ENCODE peak calls at places on chromosomes 16 and 17, in five cellular contexts. M is GM12878, T is HEK293T, B is H1, V is HepG2. Y is an unnamed sample.

GRCh38 chr17:36939059-36939943 is 2.0 kb downstream of the LHX1 start:
- DNase-seq in M (no peak), T (no peak), B (no peak), V (no peak), Y (no peak)

GRCh38 chr16:2858245-2859025 is 465 bp upstream of the PRSS22 start:
- DNase-seq in M (no peak), T (peak), B (peak), V (no peak), Y (no peak)

GRCh38 chr17:13557077-13557476 is 44.7 kb downstream of the HS3ST3A1 start:
- DNase-seq in M (no peak), T (no peak), B (no peak), V (no peak), Y (no peak)

GRCh38 chr16:83715217-83715920 is 92.4 kb upstream of the HSBP1 start:
- DNase-seq in M (no peak), T (no peak), B (no peak), V (no peak), Y (no peak)

GRCh38 chr17:78425429-78425828 is 47.0 kb downstream of the PGS1 start:
- DNase-seq in M (no peak), T (no peak), B (no peak), V (no peak), Y (no peak)

GRCh38 chr17:52138350-52138749 is 20.2 kb downstream of the CA10 start:
- DNase-seq in M (no peak), T (no peak), B (no peak), V (no peak), Y (no peak)

GRCh38 chr17:9023389-9024210 is 2.3 kb downstream of the NTN1 start:
- DNase-seq in M (no peak), T (no peak), B (peak), V (no peak), Y (no peak)

GRCh38 chr17:65332375-65332774 is 195.2 kb downstream of the RGS9 start:
- DNase-seq in M (no peak), T (no peak), B (no peak), V (no peak), Y (no peak)

GRCh38 chr16:58099097-58099955 is 29.9 kb downstream of the CFAP20 start:
- DNase-seq in M (no peak), T (no peak), B (no peak), V (no peak), Y (no peak)

GRCh38 chr16:2530629-2531318 is 434 bp downstream of the CEMP1 start:
- DNase-seq in M (no peak), T (no peak), B (no peak), V (no peak), Y (no peak)

GRCh38 chr16:56319391-56319790 is 106.0 kb downstream of the AMFR start:
- DNase-seq in M (no peak), T (no peak), B (no peak), V (no peak), Y (no peak)
- TF ChIP-seq SUZ12 in M (no peak), T (no peak), B (no peak), V (no peak), Y (no peak)

DNA sequence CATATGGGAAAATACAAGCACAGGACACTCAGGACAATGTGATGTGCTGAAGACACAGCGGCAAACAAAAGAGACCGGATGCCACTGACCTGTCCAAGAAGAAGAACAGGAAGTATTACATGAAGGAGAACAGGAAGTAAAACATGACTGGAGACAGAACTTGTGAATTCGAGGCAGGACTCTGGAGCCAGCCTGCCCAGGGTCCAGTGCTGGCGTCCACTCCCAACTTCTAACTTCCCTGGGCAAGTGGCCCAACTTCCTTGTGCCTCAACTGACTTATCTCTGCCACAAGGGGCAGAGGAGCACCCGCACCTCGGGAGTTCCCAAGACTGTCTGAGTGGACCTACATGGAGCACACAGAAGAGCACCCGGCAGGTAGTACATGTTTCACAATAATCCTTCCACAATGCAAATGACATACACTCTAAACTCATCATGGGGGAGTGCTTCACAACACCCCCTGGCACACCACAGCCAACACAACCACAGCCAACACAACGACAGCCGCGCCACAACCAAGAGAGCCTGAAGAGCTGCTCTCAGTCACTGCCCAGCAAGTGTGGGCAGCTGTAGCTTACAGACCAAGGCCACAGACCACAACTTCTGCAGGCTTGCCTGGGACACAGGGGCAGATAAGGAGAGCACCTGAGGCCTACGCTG is 36.6 kb downstream of the ANKRD11 start:
- DNase-seq in M (no peak), T (peak), B (no peak), V (no peak), Y (no peak)
- TF ChIP-seq SUZ12 in M (no peak), T (no peak), B (no peak), V (no peak), Y (no peak)

DNA sequence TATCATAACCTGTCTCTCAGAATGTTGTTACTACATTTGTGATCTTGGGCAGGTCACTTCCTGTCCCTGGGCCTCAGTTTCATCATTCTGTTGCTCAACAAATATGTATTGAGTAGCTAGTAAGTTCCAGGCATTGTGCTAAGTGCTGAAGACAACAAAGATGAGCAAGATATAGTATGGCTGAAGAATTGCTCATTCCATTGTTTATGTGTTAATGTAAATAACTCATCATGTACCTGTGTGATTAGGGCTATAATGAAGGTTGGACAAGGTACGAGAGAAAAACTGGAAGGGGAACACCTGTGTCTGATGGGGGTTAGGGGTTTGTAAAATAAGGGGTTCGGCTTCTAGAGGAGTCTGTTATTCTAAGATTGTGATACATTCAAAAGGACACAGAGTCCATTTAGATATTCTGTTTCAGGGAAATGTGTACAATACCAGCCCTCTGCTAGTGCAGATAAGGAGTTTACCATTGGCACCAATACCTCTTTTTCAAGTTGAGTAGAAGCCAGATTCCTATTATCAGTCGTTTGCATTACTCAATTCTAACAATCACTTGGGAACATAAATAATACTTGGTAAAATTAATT is 20.0 kb downstream of the TUBG1 start:
- DNase-seq in M (no peak), T (no peak), B (no peak), V (no peak), Y (no peak)
- TF ChIP-seq SUZ12 in M (no peak), T (no peak), B (no peak), V (no peak), Y (no peak)

GRCh38 chr16:79770244-79771064 is 169.9 kb upstream of the MAF start:
- DNase-seq in M (peak), T (peak), B (peak), V (peak), Y (peak)

GRCh38 chr16:79772028-79772427 is 171.5 kb upstream of the MAF start:
- DNase-seq in M (no peak), T (no peak), B (no peak), V (no peak), Y (no peak)

GRCh38 chr16:79777679-79778078 is 177.1 kb upstream of the MAF start:
- DNase-seq in M (no peak), T (no peak), B (no peak), V (no peak), Y (no peak)

GRCh38 chr16:79776243-79776884 is 175.8 kb upstream of the MAF start:
- DNase-seq in M (no peak), T (no peak), B (no peak), V (no peak), Y (no peak)
- TF ChIP-seq SUZ12 in M (no peak), T (no peak), B (no peak), V (no peak), Y (no peak)

GRCh38 chr17:3511841-3512511 is 36.2 kb downstream of the ASPA start:
- DNase-seq in M (no peak), T (no peak), B (no peak), V (no peak), Y (no peak)
- TF ChIP-seq SUZ12 in M (no peak), T (no peak), B (no peak), V (no peak), Y (no peak)

DNA sequence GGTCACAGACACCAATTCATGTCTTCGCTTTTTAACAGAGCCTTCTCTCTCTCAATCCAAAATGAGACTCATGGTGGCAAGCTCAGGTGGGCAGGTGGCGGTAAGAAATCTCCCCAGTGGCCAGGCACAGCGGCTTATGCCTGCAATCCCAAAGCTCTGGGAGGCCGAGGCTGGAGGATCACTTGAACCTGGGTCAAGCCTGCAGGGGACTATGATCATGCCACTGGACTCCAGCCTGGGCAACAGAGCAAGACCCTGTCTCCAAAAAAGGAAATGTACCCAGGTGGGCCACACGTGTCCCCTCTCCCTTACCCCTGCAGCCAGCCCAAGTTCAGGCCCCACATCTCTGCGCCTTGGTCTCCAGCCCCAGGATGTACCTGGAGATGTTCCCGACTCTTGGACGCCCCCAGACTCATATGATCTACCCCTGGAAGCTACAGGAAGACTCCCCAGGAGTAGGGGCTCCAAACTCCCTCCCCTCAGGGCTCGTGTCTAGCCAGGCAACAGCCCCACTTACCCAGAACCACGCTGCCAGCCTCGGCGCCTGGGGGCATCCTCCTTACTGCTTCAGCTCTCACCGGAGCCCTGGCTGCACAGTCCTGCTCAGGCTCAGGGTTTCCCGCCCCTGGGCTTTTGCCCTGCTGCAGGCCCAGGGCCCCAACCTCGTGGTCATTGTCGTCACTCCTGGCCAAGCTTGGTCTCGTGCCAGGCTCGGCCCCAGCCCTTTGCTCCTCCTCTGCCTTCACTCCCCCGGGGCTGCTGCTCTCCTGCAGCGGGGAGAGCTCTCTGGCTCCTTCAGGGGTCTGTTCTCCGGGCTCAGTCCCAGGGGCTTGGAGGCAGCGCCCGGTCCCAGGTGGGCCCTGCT is 16.2 kb downstream of the MYLK3 start:
- DNase-seq in M (no peak), T (no peak), B (no peak), V (peak), Y (no peak)
- TF ChIP-seq SUZ12 in M (no peak), T (no peak), B (no peak), V (no peak), Y (no peak)